ENCODE peak calls at places on chromosomes 1 and 21, in four cellular contexts. One of them, this sample, is unnamed.

GRCh38 chr1:70486676-70487470 is 75.8 kb downstream of the CTH start:
- DNase-seq in HEK293T: no peak
- DNase-seq in K562: no peak
- DNase-seq in HepG2: no peak
- DNase-seq in this sample: no peak

GRCh38 chr1:100971021-100971420 is 54.6 kb downstream of the DPH5 start:
- DNase-seq in HEK293T: no peak
- DNase-seq in K562: no peak
- DNase-seq in HepG2: no peak
- DNase-seq in this sample: no peak

GRCh38 chr1:204728456-204728855 is 42.9 kb upstream of the LRRN2 start:
- DNase-seq in HEK293T: no peak
- DNase-seq in K562: no peak
- DNase-seq in HepG2: no peak
- DNase-seq in this sample: no peak

GRCh38 chr1:29096255-29096896 is 27.3 kb downstream of the TMEM200B start:
- DNase-seq in HEK293T: no peak
- DNase-seq in K562: no peak
- DNase-seq in HepG2: no peak
- DNase-seq in this sample: no peak

GRCh38 chr1:159188375-159188788 is 16.3 kb upstream of the ACKR1 start:
- DNase-seq in HEK293T: no peak
- DNase-seq in K562: no peak
- DNase-seq in HepG2: no peak
- DNase-seq in this sample: peak; percentile 89

GRCh38 chr1:68269637-68270430 is 37.5 kb upstream of the WLS start:
- DNase-seq in HEK293T: no peak
- DNase-seq in K562: no peak
- DNase-seq in HepG2: no peak
- DNase-seq in this sample: no peak

GRCh38 chr1:24318238-24318987 is 744 bp upstream of the GRHL3 start:
- DNase-seq in HEK293T: no peak
- DNase-seq in K562: no peak
- DNase-seq in HepG2: no peak
- DNase-seq in this sample: no peak

GRCh38 chr1:11013160-11013531 is 692 bp downstream of the TARDBP start:
- DNase-seq in HEK293T: peak; percentile 46
- DNase-seq in K562: no peak
- DNase-seq in HepG2: peak; percentile 27
- DNase-seq in this sample: no peak

GRCh38 chr1:116556289-116557006 is 14.4 kb downstream of the CD58 start:
- DNase-seq in HEK293T: no peak
- DNase-seq in K562: peak; percentile 75
- DNase-seq in HepG2: no peak
- DNase-seq in this sample: no peak

DNA sequence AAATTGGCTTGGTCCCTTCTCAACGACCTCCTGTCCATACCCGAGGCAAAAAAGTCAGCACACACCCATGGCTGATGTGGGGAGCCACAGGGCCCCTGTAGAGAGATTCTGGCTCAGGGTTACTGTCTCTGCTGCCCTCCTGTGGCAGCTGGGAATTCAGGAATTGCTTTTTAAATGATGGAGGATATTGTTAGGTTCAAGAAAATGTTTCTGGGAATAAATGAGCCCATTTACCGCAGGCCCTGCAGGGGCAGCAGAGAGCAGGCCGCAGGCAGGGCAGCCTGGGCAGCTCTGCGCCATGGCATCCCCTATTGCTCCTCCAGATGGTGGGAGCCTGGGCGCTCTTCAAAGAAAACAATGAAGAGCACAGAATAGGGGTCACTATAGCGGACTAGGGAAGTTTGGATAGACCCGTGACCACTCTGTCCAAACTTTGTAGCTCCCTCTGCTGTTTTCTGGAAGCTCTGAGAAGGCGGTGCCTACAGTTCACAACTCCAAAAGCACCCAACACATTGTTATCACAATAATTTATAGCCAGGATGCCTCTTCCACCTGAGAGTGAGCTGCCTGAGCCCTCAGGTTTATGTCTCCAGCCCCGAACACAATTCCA is 201.1 kb downstream of the BACH1 start:
- DNase-seq in HEK293T: peak; percentile 69
- DNase-seq in K562: peak; percentile 64
- DNase-seq in HepG2: peak; percentile 50
- DNase-seq in this sample: peak; percentile 74
- TF ChIP-seq ELF4 in HEK293T: no peak
- TF ChIP-seq ELF4 in K562: no peak
- TF ChIP-seq ELF4 in HepG2: no peak
- TF ChIP-seq ELF4 in this sample: no peak

GRCh38 chr1:176998396-176998795 is 166.1 kb downstream of the ASTN1 start:
- DNase-seq in HEK293T: no peak
- DNase-seq in K562: no peak
- DNase-seq in HepG2: no peak
- DNase-seq in this sample: no peak
- TF ChIP-seq SP1 in HEK293T: no peak
- TF ChIP-seq SP1 in K562: no peak
- TF ChIP-seq SP1 in HepG2: no peak
- TF ChIP-seq SP1 in this sample: no peak

GRCh38 chr1:207455183-207455754 is 1.1 kb downstream of the CR2 start:
- DNase-seq in HEK293T: no peak
- DNase-seq in K562: no peak
- DNase-seq in HepG2: no peak
- DNase-seq in this sample: no peak

GRCh38 chr1:207458409-207458808 is 4.3 kb downstream of the CR2 start:
- DNase-seq in HEK293T: no peak
- DNase-seq in K562: no peak
- DNase-seq in HepG2: no peak
- DNase-seq in this sample: no peak

GRCh38 chr1:207454046-207454964 is at the start of gene CR2:
- DNase-seq in HEK293T: peak; percentile 61
- DNase-seq in K562: peak; percentile 64
- DNase-seq in HepG2: peak; percentile 3
- DNase-seq in this sample: peak; percentile 80

GRCh38 chr1:207459008-207459407 is 4.9 kb downstream of the CR2 start:
- DNase-seq in HEK293T: no peak
- DNase-seq in K562: no peak
- DNase-seq in HepG2: no peak
- DNase-seq in this sample: no peak

GRCh38 chr1:207453710-207454045 is 450 bp upstream of the CR2 start:
- DNase-seq in HEK293T: no peak
- DNase-seq in K562: no peak
- DNase-seq in HepG2: no peak
- DNase-seq in this sample: no peak
- TF ChIP-seq ELF4 in HEK293T: no peak
- TF ChIP-seq ELF4 in K562: no peak
- TF ChIP-seq ELF4 in HepG2: no peak
- TF ChIP-seq ELF4 in this sample: no peak

DNA sequence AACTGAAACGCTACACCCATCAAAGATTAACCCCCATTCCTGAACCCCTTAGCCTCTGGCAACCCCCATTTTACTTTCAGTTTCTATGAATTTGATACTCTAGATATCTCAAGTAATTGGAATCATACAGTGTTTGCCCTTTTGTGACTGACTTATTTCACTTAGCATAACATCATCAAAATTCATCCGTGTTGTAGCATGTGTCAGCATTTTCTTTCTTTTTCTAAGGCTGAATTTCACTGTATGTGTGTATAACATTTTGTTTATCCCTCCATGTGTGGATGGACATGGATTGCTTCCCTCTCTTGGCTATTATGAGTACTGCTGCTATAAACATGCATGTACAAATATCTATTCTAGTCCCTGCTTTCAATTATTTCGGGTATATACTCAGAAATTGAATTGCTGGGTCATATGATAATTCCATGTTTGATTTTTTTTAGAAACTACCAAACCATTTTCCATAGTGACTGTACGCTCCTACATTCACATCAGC is 97.3 kb downstream of the MAP3K21 start:
- DNase-seq in HEK293T: no peak
- DNase-seq in K562: no peak
- DNase-seq in HepG2: no peak
- DNase-seq in this sample: no peak
- TF ChIP-seq SP1 in HEK293T: no peak
- TF ChIP-seq SP1 in K562: no peak
- TF ChIP-seq SP1 in HepG2: no peak
- TF ChIP-seq SP1 in this sample: no peak

GRCh38 chr1:225341642-225342041 is 86.2 kb downstream of the LBR start:
- DNase-seq in HEK293T: no peak
- DNase-seq in K562: no peak
- DNase-seq in HepG2: no peak
- DNase-seq in this sample: no peak
- TF ChIP-seq ELF4 in HEK293T: no peak
- TF ChIP-seq ELF4 in K562: no peak
- TF ChIP-seq ELF4 in HepG2: no peak
- TF ChIP-seq ELF4 in this sample: no peak

GRCh38 chr21:38765056-38765455 is 40.7 kb upstream of the ETS2 start:
- DNase-seq in HEK293T: no peak
- DNase-seq in K562: no peak
- DNase-seq in HepG2: no peak
- DNase-seq in this sample: no peak
- TF ChIP-seq SP1 in HEK293T: no peak
- TF ChIP-seq SP1 in K562: no peak
- TF ChIP-seq SP1 in HepG2: no peak
- TF ChIP-seq SP1 in this sample: no peak

GRCh38 chr21:16279658-16280581 is 550.1 kb downstream of the USP25 start:
- DNase-seq in HEK293T: peak; percentile 45
- DNase-seq in K562: no peak
- DNase-seq in HepG2: no peak
- DNase-seq in this sample: peak; percentile 25
- TF ChIP-seq ELF4 in HEK293T: no peak
- TF ChIP-seq ELF4 in K562: no peak
- TF ChIP-seq ELF4 in HepG2: no peak
- TF ChIP-seq ELF4 in this sample: no peak